ENCODE peak calls at places on chromosomes 16 and 17, in six cellular contexts. X is lung, G is heart right ventricle, K is cardiac muscle cell, Q is astrocyte, O is ovary. U is an unnamed sample. For H3K27me3, the result is how much of the 10 kb centered on the place peaks cover.

GRCh38 chr16:50219402-50219975 is 46.9 kb upstream of the ADCY7 start:
- DNase-seq in Q (no peak), G (no peak), X (no peak), O (no peak), K (no peak), U (no peak)

GRCh38 chr17:60969500-60970037 is 291.9 kb downstream of the BCAS3 start:
- DNase-seq in Q (no peak), O (no peak), G (no peak), X (no peak), K (no peak), U (no peak)

GRCh38 chr17:58112970-58113631 is 29.9 kb downstream of the DYNLL2 start:
- DNase-seq in Q (peak), G (peak), O (peak), K (peak), X (peak), U (peak)

GRCh38 chr16:83768976-83769375 is 38.8 kb upstream of the HSBP1 start:
- DNase-seq in Q (no peak), O (no peak), X (no peak), K (no peak), G (no peak), U (no peak)

GRCh38 chr17:81412490-81413093 is 17.3 kb downstream of the BAHCC1 start:
- DNase-seq in G (no peak), K (no peak), Q (no peak), X (no peak), O (no peak), U (no peak)

GRCh38 chr17:6780001-6780400 is 4.0 kb downstream of the FBXO39 start:
- DNase-seq in Q (no peak), X (no peak), K (no peak), G (no peak), O (no peak), U (no peak)

GRCh38 chr16:86831366-86831765 is 253.0 kb downstream of the FOXL1 start:
- DNase-seq in K (no peak), O (no peak), G (no peak), Q (no peak), X (no peak), U (no peak)

GRCh38 chr17:38418693-38419507 is 9.4 kb upstream of the ARHGAP23 start:
- DNase-seq in G (no peak), X (no peak), O (no peak), K (peak), Q (no peak), U (no peak)

GRCh38 chr17:77828749-77829539 is 129.6 kb upstream of the TNRC6C start:
- DNase-seq in Q (no peak), K (no peak), G (no peak), X (no peak), O (no peak), U (peak)

GRCh38 chr16:1413684-1414531 is 596 bp downstream of the UNKL start:
- DNase-seq in K (peak), G (peak), Q (peak), X (peak), O (peak), U (no peak)

GRCh38 chr17:31433091-31433790 is 41.8 kb downstream of the RAB11FIP4 start:
- DNase-seq in G (no peak), K (no peak), X (no peak), Q (no peak), O (no peak), U (no peak)

GRCh38 chr17:62705116-62705515 is 77.6 kb downstream of the MRC2 start:
- DNase-seq in Q (no peak), X (no peak), O (no peak), G (no peak), K (peak), U (no peak)

GRCh38 chr17:3980381-3980975 is 16.2 kb upstream of the ATP2A3 start:
- DNase-seq in K (no peak), O (no peak), Q (no peak), G (no peak), X (no peak), U (no peak)

GRCh38 chr17:4172356-4172755 is 29.4 kb downstream of the CYB5D2 start:
- DNase-seq in K (no peak), Q (no peak), G (no peak), O (no peak), X (no peak), U (no peak)

GRCh38 chr17:78272181-78272913 is 40.9 kb downstream of the TMEM235 start:
- DNase-seq in O (peak), G (no peak), K (peak), Q (peak), X (peak), U (no peak)

GRCh38 chr17:75830168-75831031 is 13.8 kb downstream of the UNC13D start:
- DNase-seq in K (peak), O (no peak), Q (no peak), X (no peak), G (no peak), U (no peak)
- H3K4me3 ChIP-seq in K (no peak), O (no peak), Q (no peak), X (no peak), G (no peak), U (no peak)

GRCh38 chr17:66300956-66301355 is 1.5 kb upstream of the PRKCA start:
- DNase-seq in G (no peak), O (no peak), X (no peak), Q (no peak), K (no peak), U (no peak)

GRCh38 chr17:66299721-66300120 is 2.7 kb upstream of the PRKCA start:
- DNase-seq in K (no peak), G (no peak), X (no peak), O (no peak), Q (no peak), U (no peak)

GRCh38 chr17:66302761-66303626 is 581 bp downstream of the PRKCA start:
- DNase-seq in G (peak), X (peak), Q (peak), O (peak), K (peak), U (peak)

GRCh38 chr17:66301864-66302741 is at the start of gene PRKCA:
- DNase-seq in K (peak), O (peak), Q (peak), G (peak), X (peak), U (peak)

GRCh38 chr17:66301418-66301863 is 972 bp upstream of the PRKCA start:
- DNase-seq in K (peak), G (no peak), O (no peak), X (no peak), Q (no peak), U (no peak)
- H3K27me3 ChIP-seq in K (under half), G (under half), O (under half), X (under half), Q (under half), U (under half)

DNA sequence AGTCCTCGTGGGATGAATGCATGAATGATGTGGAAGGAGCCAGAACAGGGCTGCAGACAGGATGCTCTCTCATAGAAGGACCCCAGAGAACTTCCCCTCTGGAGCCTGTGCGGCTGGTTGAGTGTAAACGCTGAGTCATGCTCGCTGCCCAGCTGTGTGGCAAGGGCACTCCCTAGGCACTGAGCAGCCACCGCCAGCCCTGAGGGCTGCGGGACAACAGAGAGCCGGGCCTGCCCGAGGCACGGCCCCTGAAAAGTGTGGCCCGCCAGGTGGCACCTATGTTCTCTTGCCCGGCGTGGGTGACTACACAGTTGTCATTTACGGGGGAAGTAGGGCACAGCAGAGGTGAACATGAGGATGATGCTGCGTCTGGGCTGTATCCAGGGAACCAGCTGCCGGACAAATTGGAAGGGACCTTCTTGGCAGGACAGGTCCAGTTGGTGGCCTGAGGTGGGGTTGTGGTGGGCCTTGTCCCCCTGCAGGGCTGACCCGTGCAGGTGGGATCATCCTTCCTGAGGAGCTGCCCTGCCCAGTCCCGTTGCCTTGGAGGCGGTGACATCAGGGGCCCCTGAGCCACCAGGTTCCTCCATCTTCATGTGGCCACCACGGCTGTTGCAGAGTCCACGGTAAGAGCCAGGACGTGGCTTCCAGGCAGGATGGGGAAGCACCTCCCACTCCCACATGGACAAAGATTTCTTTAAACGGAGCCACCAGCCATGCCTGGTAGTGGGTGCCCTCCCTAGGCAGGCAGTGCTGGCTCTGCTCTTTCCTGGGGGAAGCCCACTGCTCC is 94.8 kb upstream of the CBX4 start:
- DNase-seq in O (no peak), G (no peak), K (no peak), Q (no peak), X (no peak), U (peak)
- H3K4me3 ChIP-seq in O (no peak), G (no peak), K (no peak), Q (no peak), X (no peak), U (no peak)

DNA sequence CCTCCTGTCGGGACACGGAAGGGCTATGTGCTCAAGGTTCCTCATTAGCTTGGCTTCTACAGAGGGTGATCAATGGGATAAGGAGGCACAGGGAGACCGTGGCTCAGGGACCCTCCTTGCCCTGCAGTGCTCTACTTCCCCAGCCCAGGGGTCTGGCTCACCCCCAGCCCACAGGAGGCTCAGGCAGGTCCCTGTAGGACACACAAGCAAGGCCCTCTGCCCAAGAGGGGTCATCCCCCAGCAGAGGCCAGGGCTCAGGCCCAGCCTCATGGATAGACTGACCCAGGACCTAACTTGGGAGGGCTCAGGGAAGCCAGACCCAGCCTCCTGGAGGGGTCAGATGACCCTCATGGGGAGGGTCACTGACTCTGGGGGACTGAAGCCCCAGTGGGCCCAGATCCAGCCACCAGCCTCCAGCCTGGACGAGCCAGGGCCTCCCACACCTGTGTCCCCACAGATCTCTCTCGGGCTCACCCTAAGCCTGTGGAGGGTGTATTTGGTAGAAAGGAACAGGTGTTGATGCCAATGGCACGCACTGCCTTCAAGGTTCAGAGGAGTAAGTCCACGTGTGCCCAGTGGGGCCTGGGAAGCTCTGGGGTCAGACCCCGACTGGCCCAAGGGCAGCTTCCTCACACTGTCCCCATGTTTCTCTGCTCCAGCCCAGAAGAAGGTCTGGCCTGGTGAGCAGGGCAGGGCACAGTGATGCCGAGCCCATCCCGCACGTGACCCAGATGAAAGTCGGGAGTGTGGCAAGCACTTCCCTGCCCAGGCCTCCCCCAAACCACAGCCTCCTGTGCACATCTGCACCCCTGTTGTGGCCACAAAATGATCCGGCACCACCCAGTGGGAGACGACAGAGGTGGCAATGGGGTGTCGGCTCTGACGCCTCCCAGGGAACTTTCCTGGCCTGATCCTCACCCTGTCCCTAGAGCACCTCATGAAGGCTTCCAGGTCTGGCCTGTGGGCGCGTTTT is 10.9 kb upstream of the KRTAP17-1 start:
- DNase-seq in G (no peak), Q (no peak), K (no peak), X (no peak), O (no peak), U (no peak)
- H3K27me3 ChIP-seq in G (under half), Q (under half), K (under half), X (under half), O (under half), U (under half)

DNA sequence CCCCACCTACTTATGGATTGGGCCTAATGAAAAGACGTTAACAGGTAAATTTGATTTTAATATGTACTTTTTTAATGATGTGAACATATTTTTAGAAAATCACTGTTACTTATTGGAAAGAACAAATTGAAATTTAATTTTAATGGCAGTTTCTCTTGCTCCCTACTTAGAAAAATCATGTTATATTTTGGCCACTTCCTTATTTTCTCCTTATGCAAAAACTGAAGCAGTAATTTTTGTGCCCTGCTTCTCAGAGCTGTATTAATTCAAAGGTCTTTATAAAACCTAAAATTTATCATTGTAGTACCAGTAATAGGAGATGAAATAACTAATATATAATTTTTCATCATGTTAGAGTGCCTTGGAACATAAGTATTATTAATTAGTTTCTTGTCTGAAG is 2.8 kb downstream of the ZPBP2 start:
- DNase-seq in Q (no peak), K (no peak), G (no peak), X (no peak), O (no peak), U (no peak)
- H3K4me3 ChIP-seq in Q (no peak), K (no peak), G (no peak), X (no peak), O (no peak), U (no peak)

GRCh38 chr16:56196381-56196780 is 5.1 kb downstream of the GNAO1 start:
- DNase-seq in Q (no peak), X (no peak), K (no peak), G (no peak), O (no peak), U (no peak)
- H3K27me3 ChIP-seq in Q (under half), X (under half), K (under half), G (under half), O (under half), U (under half)